ENCODE peak calls at places on chromosomes 11 and 22, in four cellular contexts. F is HCT116, Y is SJSA1, D is kidney. X is an unnamed sample.

GRCh38 chr22:50620861-50621490 is 7.0 kb downstream of the ARSA start:
- DNase-seq in F (no peak), Y (no peak), D (peak; percentile 73), X (peak; percentile 46)

GRCh38 chr11:72189448-72190250 is 2.3 kb upstream of the FOLR1 start:
- DNase-seq in F (no peak), Y (no peak), D (peak; percentile 77), X (peak; percentile 33)

GRCh38 chr11:37788141-37788877 is 1190.3 kb upstream of the RAG2 start:
- DNase-seq in F (no peak), Y (no peak), D (no peak), X (no peak)

GRCh38 chr11:11816511-11817319 is 25.1 kb upstream of the USP47 start:
- DNase-seq in F (no peak), Y (no peak), D (no peak), X (no peak)

GRCh38 chr11:16873289-16873688 is 134.8 kb downstream of the C11orf58 start:
- DNase-seq in F (no peak), Y (no peak), D (no peak), X (no peak)

GRCh38 chr11:76159983-76160661 is 46.2 kb downstream of the WNT11 start:
- DNase-seq in F (no peak), Y (no peak), D (peak; percentile 59), X (no peak)

GRCh38 chr11:57460017-57460755 is at the start of gene RTN4RL2:
- DNase-seq in F (peak; percentile 52), Y (peak; percentile 32), D (peak; percentile 78), X (peak; percentile 48)

GRCh38 chr11:45847908-45848316 is 637 bp downstream of the CRY2 start:
- DNase-seq in F (no peak), Y (peak; percentile 73), D (peak; percentile 78), X (peak; percentile 50)

GRCh38 chr22:17952273-17952801 is 72.0 kb downstream of the MICAL3 start:
- DNase-seq in F (no peak), Y (no peak), D (no peak), X (peak; percentile 74)

GRCh38 chr22:46674367-46674781 is 54.2 kb downstream of the GRAMD4 start:
- DNase-seq in F (no peak), Y (no peak), D (peak; percentile 91), X (no peak)

GRCh38 chr22:43867839-43868652 is 5.7 kb upstream of the SULT4A1 start:
- DNase-seq in F (no peak), Y (peak; percentile 52), D (peak; percentile 83), X (peak; percentile 34)

GRCh38 chr11:30617762-30618161 is 31.6 kb upstream of the MPPED2 start:
- DNase-seq in F (no peak), Y (no peak), D (no peak), X (no peak)

GRCh38 chr11:77058900-77059299 is 7.9 kb upstream of the CAPN5 start:
- DNase-seq in F (no peak), Y (no peak), D (no peak), X (no peak)

GRCh38 chr22:50326959-50327710 is at the start of gene DENND6B:
- DNase-seq in F (no peak), Y (peak; percentile 87), D (peak; percentile 93), X (peak; percentile 80)

GRCh38 chr11:66407651-66408050 is 13.2 kb upstream of the NPAS4 start:
- DNase-seq in F (no peak), Y (no peak), D (no peak), X (no peak)

GRCh38 chr22:11066458-11067285 is 4461.3 kb upstream of the OR11H1 start:
- DNase-seq in F (no peak), Y (no peak), D (peak; percentile 88), X (no peak)

GRCh38 chr11:22792497-22792896 is 37.1 kb downstream of the SVIP start:
- DNase-seq in F (peak; percentile 83), Y (peak; percentile 82), D (no peak), X (no peak)

GRCh38 chr11:36452231-36452630 is 57.8 kb downstream of the TRAF6 start:
- DNase-seq in F (no peak), Y (peak; percentile 37), D (no peak), X (no peak)

GRCh38 chr11:748007-748359 is 719 bp downstream of the TALDO1 start:
- DNase-seq in F (no peak), Y (peak; percentile 12), D (peak; percentile 76), X (peak; percentile 27)

GRCh38 chr11:60699282-60699681 is at the start of gene MS4A8:
- DNase-seq in F (no peak), Y (no peak), D (no peak), X (peak; percentile 57)

GRCh38 chr11:128361451-128362020 is 225.8 kb downstream of the ETS1 start:
- DNase-seq in F (no peak), Y (peak; percentile 34), D (no peak), X (no peak)

GRCh38 chr11:11998091-11998781 is 10.2 kb downstream of the DKK3 start:
- DNase-seq in F (no peak), Y (peak; percentile 79), D (no peak), X (no peak)

GRCh38 chr11:47991266-47991830 is 11.0 kb downstream of the PTPRJ start:
- DNase-seq in F (no peak), Y (no peak), D (peak; percentile 83), X (peak; percentile 47)

GRCh38 chr11:9313648-9314290 is 624 bp downstream of the TMEM41B start:
- DNase-seq in F (no peak), Y (no peak), D (no peak), X (peak; percentile 32)

GRCh38 chr22:35894937-35895708 is 133.5 kb downstream of the RBFOX2 start:
- DNase-seq in F (no peak), Y (peak; percentile 25), D (no peak), X (peak; percentile 19)

GRCh38 chr11:126310229-126310991 is 6.5 kb downstream of the DCPS start:
- DNase-seq in F (peak; percentile 42), Y (peak; percentile 32), D (peak; percentile 84), X (peak; percentile 81)

GRCh38 chr11:130390071-130390758 is 38.2 kb downstream of the ADAMTS8 start:
- DNase-seq in F (peak; percentile 24), Y (peak; percentile 78), D (no peak), X (no peak)

GRCh38 chr11:126432525-126432924 is 77.0 kb downstream of the ST3GAL4 start:
- DNase-seq in F (no peak), Y (no peak), D (no peak), X (no peak)

GRCh38 chr11:67586568-67587250 is 3.1 kb downstream of the GSTP1 start:
- DNase-seq in F (no peak), Y (no peak), D (no peak), X (no peak)

GRCh38 chr11:111308140-111308539 is 9.8 kb downstream of the POU2AF3 start:
- DNase-seq in F (no peak), Y (no peak), D (no peak), X (peak; percentile 92)

GRCh38 chr11:95098826-95099225 is 9.2 kb downstream of the ENDOD1 start:
- DNase-seq in F (no peak), Y (no peak), D (no peak), X (peak; percentile 73)

GRCh38 chr11:95101935-95102334 is 12.3 kb downstream of the ENDOD1 start:
- DNase-seq in F (no peak), Y (no peak), D (no peak), X (no peak)

GRCh38 chr11:95100191-95100648 is 10.6 kb downstream of the ENDOD1 start:
- DNase-seq in F (no peak), Y (no peak), D (no peak), X (no peak)

GRCh38 chr11:95104121-95104830 is 14.6 kb downstream of the ENDOD1 start:
- DNase-seq in F (no peak), Y (no peak), D (no peak), X (no peak)

GRCh38 chr11:95100856-95101507 is 11.3 kb downstream of the ENDOD1 start:
- DNase-seq in F (no peak), Y (no peak), D (no peak), X (no peak)
- H3K4me1 ChIP-seq in F (peaks cover 24% of the 10 kb centered on the region), Y (no peaks in the 10 kb centered on the region), D (no peaks in the 10 kb centered on the region), X (peaks cover 5% of the 10 kb centered on the region)

GRCh38 chr22:33906954-33907353 is 13.3 kb downstream of the LARGE1 start:
- DNase-seq in F (no peak), Y (no peak), D (no peak), X (no peak)
- H3K4me1 ChIP-seq in F (no peaks in the 10 kb centered on the region), Y (peaks cover 13% of the 10 kb centered on the region), D (no peaks in the 10 kb centered on the region), X (no peaks in the 10 kb centered on the region)

DNA sequence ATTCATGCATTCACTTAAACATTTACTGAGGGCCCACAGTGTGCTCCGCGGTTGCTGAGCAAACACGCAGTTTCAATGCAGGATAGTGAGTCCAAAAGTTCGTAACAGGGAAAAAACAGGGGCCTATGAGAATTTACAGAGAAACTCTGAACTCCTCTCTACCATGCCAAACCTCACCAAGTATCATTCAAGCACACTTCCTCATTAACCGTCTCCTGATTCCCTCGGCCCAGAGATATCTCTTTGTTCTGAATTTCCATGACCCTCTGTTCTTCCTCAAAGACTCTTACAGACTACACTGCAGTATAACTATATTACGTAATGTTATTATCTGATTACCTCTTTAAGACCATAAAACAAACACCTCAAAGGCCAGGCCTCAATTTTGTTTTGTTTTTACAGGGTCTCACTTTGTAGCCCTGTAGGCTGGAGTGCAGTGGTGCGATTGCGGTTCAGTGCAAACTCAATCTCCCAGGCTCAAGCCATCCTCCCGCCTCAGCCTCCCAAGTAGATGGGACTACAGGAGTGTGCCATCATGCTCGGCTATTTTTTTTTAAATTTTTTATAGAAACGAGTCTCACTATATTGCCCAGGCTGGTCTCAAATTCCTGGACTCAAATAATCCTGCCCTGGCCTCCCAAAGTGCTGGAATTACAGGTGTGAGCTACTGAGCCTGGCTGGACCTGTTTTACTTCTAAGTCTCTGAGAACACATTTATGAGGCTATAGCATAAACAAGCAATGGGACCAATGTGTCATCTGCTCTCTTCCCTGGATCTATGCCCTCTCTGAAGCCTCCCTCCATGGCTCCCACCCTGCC is 3.6 kb downstream of the HPS4 start:
- DNase-seq in F (no peak), Y (no peak), D (no peak), X (peak; percentile 30)
- H3K4me1 ChIP-seq in F (peaks cover 6% of the 10 kb centered on the region), Y (peaks cover 35% of the 10 kb centered on the region), D (peaks cover 22% of the 10 kb centered on the region), X (peaks cover 9% of the 10 kb centered on the region)

GRCh38 chr11:64842851-64843841 is 1.3 kb downstream of the CDC42BPG start:
- DNase-seq in F (no peak), Y (no peak), D (peak; percentile 93), X (peak; percentile 88)
- H3K4me1 ChIP-seq in F (peaks cover 41% of the 10 kb centered on the region), Y (peaks cover 22% of the 10 kb centered on the region), D (peaks cover 6% of the 10 kb centered on the region), X (peaks cover 2% of the 10 kb centered on the region)

DNA sequence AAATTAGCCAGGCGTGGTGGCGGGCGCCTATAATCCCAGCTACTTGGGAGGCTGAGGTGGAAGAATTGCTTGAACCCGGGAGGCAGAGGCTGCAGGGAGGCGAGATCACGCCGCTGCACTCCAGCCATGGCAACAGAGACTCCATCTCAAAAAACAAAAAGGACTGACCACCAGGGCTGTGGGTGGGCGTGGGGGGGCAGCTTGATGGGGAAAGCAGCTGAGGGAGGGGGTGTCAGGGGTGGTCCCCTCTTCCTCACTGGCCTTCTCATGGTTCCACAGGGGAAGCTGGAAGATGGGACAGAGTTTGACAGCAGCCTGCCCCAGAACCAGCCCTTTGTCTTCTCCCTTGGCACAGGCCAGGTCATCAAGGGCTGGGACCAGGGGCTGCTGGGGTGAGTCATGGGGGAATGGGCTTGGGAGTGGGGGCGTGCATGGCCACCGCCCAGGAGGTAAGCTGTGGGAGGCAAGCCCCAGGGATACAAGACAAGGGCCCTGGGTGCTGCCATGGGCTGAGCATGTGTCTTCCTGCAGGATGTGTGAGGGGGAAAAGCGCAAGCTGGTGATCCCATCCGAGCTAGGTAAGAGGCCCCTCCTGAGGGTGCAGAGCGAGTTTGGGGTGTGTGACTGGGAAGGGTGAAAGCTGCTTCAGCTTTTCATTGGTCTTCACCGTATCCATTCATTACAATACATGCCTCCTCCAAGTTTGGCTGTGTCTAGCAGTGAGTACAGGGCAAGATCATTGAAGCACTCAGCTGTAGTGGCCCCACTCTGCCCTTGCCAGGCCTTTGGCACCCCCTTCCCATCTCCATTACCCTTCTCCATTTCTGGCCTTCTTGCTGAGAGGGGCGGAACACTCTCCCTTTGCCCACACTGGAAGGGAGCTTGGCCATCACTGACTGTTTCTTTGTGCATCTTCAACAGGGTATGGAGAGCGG is 2.3 kb downstream of the FKBP2 start:
- DNase-seq in F (no peak), Y (no peak), D (no peak), X (no peak)
- H3K4me1 ChIP-seq in F (peaks cover 38% of the 10 kb centered on the region), Y (peaks cover 55% of the 10 kb centered on the region), D (peaks cover 17% of the 10 kb centered on the region), X (peaks cover 13% of the 10 kb centered on the region)